ENCODE peak calls at places on chromosomes 12 and 14, in seven cellular contexts. D, M, U, O, S, Y and W are unnamed samples.
A peak's percentile ranks its signal among the peaks of the same experiment; 100 is the strongest.

GRCh38 chr12:54378791-54379400 is 5.6 kb downstream of the ZNF385A start:
- DNase-seq in D (no peak), M (peak; percentile 41), U (no peak), O (peak; percentile 29), S (no peak), Y (no peak), W (no peak)

GRCh38 chr12:70798016-70798768 is 122.3 kb downstream of the PTPRR start:
- DNase-seq in D (no peak), M (no peak), U (no peak), O (no peak), S (no peak), Y (no peak), W (no peak)

GRCh38 chr14:65803886-65804285 is 391.4 kb downstream of the FUT8 start:
- DNase-seq in D (no peak), M (no peak), U (no peak), O (no peak), S (no peak), Y (no peak), W (no peak)

GRCh38 chr14:31251028-31251958 is 43.7 kb upstream of the HECTD1 start:
- DNase-seq in D (no peak), M (no peak), U (no peak), O (no peak), S (no peak), Y (no peak), W (no peak)

GRCh38 chr14:57560681-57561080 is 67.0 kb upstream of the CCDC198 start:
- DNase-seq in D (no peak), M (no peak), U (no peak), O (no peak), S (no peak), Y (no peak), W (no peak)

GRCh38 chr12:88471641-88472040 is 108.6 kb downstream of the KITLG start:
- DNase-seq in D (peak; percentile 99), M (peak; percentile 64), U (no peak), O (no peak), S (no peak), Y (no peak), W (no peak)

GRCh38 chr14:84959796-84960515 is 570.0 kb upstream of the FLRT2 start:
- DNase-seq in D (no peak), M (no peak), U (no peak), O (no peak), S (no peak), Y (no peak), W (no peak)

GRCh38 chr12:94276725-94277124 is 128.3 kb downstream of the PLXNC1 start:
- DNase-seq in D (no peak), M (no peak), U (no peak), O (peak; percentile 20), S (no peak), Y (no peak), W (no peak)

GRCh38 chr12:7068240-7068993 is 7.9 kb downstream of the C1S start:
- DNase-seq in D (peak; percentile 58), M (no peak), U (no peak), O (no peak), S (peak; percentile 85), Y (no peak), W (no peak)

GRCh38 chr14:82313889-82314288 is 780.2 kb upstream of the SEL1L start:
- DNase-seq in D (peak; percentile 52), M (no peak), U (no peak), O (no peak), S (no peak), Y (no peak), W (no peak)

GRCh38 chr14:92635031-92635430 is 113.4 kb downstream of the LGMN start:
- DNase-seq in D (no peak), M (no peak), U (no peak), O (no peak), S (no peak), Y (no peak), W (no peak)

GRCh38 chr12:26627335-26627734 is 205.7 kb downstream of the ITPR2 start:
- DNase-seq in D (no peak), M (no peak), U (no peak), O (peak; percentile 64), S (no peak), Y (no peak), W (no peak)

GRCh38 chr12:26628234-26628633 is 204.8 kb downstream of the ITPR2 start:
- DNase-seq in D (no peak), M (no peak), U (no peak), O (no peak), S (no peak), Y (no peak), W (no peak)

GRCh38 chr12:26631846-26632245 is 201.1 kb downstream of the ITPR2 start:
- DNase-seq in D (no peak), M (peak; percentile 59), U (no peak), O (no peak), S (no peak), Y (no peak), W (no peak)

GRCh38 chr12:26630546-26631027 is 202.4 kb downstream of the ITPR2 start:
- DNase-seq in D (peak; percentile 95), M (peak; percentile 87), U (no peak), O (peak; percentile 72), S (no peak), Y (no peak), W (no peak)

GRCh38 chr12:26629864-26630263 is 203.1 kb downstream of the ITPR2 start:
- DNase-seq in D (peak; percentile 51), M (peak; percentile 62), U (no peak), O (no peak), S (no peak), Y (no peak), W (no peak)
- TF ChIP-seq CTCF in D (peak; percentile 65), M (peak; percentile 66), U (no peak), O (peak; percentile 15), S (no peak), Y (no peak), W (no peak)

DNA sequence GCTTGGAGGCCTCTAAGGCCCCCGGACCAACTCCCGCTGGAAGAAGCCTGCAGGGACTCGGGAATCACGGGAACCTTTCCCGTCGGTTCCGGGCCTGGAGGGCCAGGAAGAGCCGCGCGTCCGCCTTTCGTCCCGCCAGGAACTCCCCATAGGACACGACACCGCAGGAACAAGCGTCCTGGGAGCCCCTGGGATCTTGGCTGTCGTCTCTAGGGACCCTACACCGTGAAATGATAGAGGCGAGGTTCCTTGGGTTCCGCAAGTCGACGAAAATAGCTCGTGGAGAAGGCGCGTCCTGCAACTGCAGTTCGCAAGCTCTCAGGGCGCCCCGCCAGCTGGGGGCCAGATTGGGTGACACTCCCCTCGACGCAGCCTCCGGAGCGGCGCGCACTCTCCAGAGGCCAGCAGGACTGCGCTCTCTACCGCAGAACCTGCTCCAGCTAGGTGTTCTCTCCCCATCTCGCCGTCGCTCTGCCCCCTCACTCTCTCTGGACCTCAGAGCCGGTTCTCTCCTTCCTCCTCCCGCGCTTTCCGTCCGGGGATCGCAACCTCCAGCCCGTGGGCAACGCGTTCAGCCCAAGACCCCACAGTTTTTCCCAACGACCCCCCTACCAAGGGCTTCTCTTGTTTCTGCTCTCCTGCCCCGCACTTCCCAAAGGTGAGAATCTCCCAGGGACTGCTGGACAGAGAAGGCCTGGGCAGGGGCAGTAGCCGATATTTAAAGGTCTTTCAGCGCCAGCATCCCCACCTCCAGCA is 776 bp downstream of the BMP4 start:
- DNase-seq in D (no peak), M (no peak), U (no peak), O (peak; percentile 37), S (peak; percentile 23), Y (peak; percentile 60), W (no peak)
- TF ChIP-seq CTCF in D (no peak), M (no peak), U (no peak), O (peak; percentile 27), S (no peak), Y (no peak), W (no peak)

DNA sequence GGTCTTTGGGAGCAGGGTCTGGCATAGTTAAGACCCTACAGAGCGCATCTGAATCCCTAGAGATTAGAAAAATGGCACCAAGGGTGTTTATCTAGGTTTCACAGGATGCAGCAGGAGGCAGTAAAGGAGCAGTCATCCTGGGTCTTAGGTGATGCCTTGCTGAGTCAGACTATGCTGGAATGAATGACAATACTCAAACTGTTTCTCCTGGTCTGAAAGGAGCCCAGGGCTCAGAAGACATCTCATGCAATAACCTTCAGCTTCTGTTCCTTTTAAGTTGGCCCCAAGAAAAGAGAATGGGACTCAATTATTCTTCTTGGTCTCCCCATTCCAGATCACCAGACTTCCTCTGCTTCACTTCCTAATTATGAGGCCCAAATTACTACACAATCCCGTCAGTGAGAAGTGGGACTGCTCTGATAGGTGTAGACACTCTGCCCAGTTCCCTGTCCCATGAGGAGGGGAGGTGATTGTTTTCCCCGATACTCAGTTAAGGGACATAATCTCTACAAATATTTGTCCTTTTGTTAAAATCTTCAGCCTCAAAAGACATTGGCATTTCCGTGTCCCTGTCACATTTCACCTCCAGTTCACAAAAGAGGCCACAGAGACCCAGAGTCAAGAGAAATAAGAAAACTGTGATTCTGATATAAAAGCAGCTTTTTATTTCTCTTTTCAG is 14.8 kb upstream of the APOF start:
- DNase-seq in D (no peak), M (peak; percentile 70), U (no peak), O (no peak), S (no peak), Y (no peak), W (no peak)
- TF ChIP-seq CTCF in D (peak; percentile 23), M (peak; percentile 23), U (no peak), O (peak; percentile 57), S (no peak), Y (no peak), W (no peak)

DNA sequence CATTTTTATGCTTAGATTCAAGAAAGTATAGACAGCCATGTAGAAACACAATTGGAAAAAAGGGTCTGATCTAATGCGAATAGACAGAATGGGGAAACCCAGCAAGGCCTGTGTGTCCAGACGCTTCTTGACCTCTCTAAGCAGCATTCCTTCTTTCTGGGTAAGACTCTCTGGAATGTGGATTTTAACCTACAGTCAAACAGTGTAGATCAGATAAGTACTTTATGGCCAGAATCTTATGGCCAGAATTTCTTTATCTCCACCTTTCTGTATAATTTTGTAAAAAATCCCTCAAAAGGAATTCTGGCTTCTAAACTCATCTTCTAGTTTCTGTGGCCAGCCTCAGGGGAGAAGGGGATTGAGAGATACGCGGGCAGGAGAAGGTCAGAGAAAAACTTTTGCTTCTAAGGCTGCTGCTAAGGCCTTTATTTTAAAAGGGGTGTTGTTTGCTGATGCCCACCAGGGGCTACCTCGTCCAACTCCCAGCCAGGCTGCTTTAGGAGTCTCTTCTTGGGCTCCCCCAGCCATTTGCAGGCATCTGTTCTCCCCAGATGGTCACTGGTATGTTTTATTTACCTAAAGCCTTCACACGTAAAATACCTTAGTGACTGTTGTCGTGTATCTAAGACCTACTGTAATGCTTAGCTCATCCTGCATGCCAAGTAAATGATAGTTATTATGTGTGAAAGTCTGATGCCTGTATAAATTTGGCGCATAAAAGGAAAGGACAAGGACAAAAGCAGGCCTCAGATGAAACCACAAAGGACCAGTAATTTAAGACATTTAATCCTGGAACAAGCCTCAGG is 68.4 kb downstream of the ANO6 start:
- DNase-seq in D (peak; percentile 73), M (peak; percentile 86), U (no peak), O (peak; percentile 31), S (no peak), Y (no peak), W (no peak)
- TF ChIP-seq CTCF in D (peak; percentile 35), M (peak; percentile 29), U (no peak), O (no peak), S (no peak), Y (no peak), W (no peak)

GRCh38 chr12:62933871-62934798 is 815 bp downstream of the PPM1H start:
- DNase-seq in D (no peak), M (peak; percentile 33), U (no peak), O (no peak), S (peak; percentile 14), Y (peak; percentile 38), W (peak; percentile 47)
- TF ChIP-seq CTCF in D (no peak), M (no peak), U (no peak), O (no peak), S (no peak), Y (no peak), W (no peak)